ENCODE peak calls at places on chromosomes 5 and 9, in four cellular contexts. A, T, E and X are unnamed samples.
A peak's percentile ranks its signal among the peaks of the same experiment; 100 is the strongest.

GRCh38 chr5:159403906-159404641 is 73.8 kb upstream of the IL12B start:
- DNase-seq in A (no peak), T (no peak), E (peak; percentile 5), X (peak; percentile 45)

GRCh38 chr5:10533218-10533617 is 30.7 kb upstream of the ANKRD33B start:
- DNase-seq in A (no peak), T (no peak), E (no peak), X (no peak)

GRCh38 chr9:15104826-15105420 is 194.7 kb upstream of the FREM1 start:
- DNase-seq in A (no peak), T (peak; percentile 12), E (no peak), X (no peak)

GRCh38 chr5:5419291-5420210 is 2.9 kb upstream of the ICE1 start:
- DNase-seq in A (no peak), T (no peak), E (peak; percentile 55), X (peak; percentile 67)

GRCh38 chr9:81363916-81364480 is 325.3 kb downstream of the TLE1 start:
- DNase-seq in A (no peak), T (no peak), E (no peak), X (no peak)

GRCh38 chr9:6779417-6780241 is 21.9 kb downstream of the KDM4C start:
- DNase-seq in A (no peak), T (no peak), E (no peak), X (peak; percentile 50)

GRCh38 chr5:68778467-68778866 is 315.3 kb upstream of the SLC30A5 start:
- DNase-seq in A (no peak), T (no peak), E (no peak), X (no peak)

GRCh38 chr9:108724669-108725068 is 131.1 kb downstream of the ACTL7B start:
- DNase-seq in A (no peak), T (no peak), E (no peak), X (no peak)